ENCODE peak calls at places on chromosome 17, in six cellular contexts. E is cardiac fibroblast, T is cardiac muscle cell, L is bronchial epithelial cell, V is heart left ventricle, B is mesothelial cell of epicardium. I is an unnamed sample.

GRCh38 chr17:43211123-43211479 is 574 bp upstream of the TMEM106A start:
- DNase-seq in E (no peak), T (no peak), L (no peak), V (no peak), B (no peak), I (no peak)

GRCh38 chr17:74736423-74737298 is at the start of gene RAB37:
- DNase-seq in E (peak), T (peak), L (no peak), V (no peak), B (no peak), I (no peak)

GRCh38 chr17:27577124-27577761 is 53.7 kb upstream of the LGALS9 start:
- DNase-seq in E (peak), T (peak), L (peak), V (no peak), B (no peak), I (peak)

GRCh38 chr17:27456681-27457404 is 595 bp downstream of the KSR1 start:
- DNase-seq in E (peak), T (no peak), L (no peak), V (peak), B (no peak), I (no peak)

GRCh38 chr17:60910415-60910814 is 232.8 kb downstream of the BCAS3 start:
- DNase-seq in E (no peak), T (no peak), L (no peak), V (no peak), B (no peak), I (no peak)

GRCh38 chr17:81200695-81201580 is 21.8 kb downstream of the CEP131 start:
- DNase-seq in E (peak), T (peak), L (peak), V (no peak), B (no peak), I (peak)

GRCh38 chr17:79983456-79983855 is 52.2 kb downstream of the TBC1D16 start:
- DNase-seq in E (no peak), T (no peak), L (no peak), V (no peak), B (peak), I (no peak)

GRCh38 chr17:40427002-40427491 is 9.4 kb upstream of the TOP2A start:
- DNase-seq in E (no peak), T (no peak), L (no peak), V (no peak), B (no peak), I (no peak)

GRCh38 chr17:82528484-82529265 is 9.1 kb downstream of the FOXK2 start:
- DNase-seq in E (peak), T (no peak), L (peak), V (peak), B (no peak), I (peak)

GRCh38 chr17:27538156-27538955 is 82.1 kb downstream of the KSR1 start:
- DNase-seq in E (no peak), T (no peak), L (no peak), V (no peak), B (no peak), I (no peak)

GRCh38 chr17:9044796-9045470 is 23.6 kb downstream of the NTN1 start:
- DNase-seq in E (no peak), T (no peak), L (no peak), V (no peak), B (no peak), I (no peak)

GRCh38 chr17:68255731-68256538 is 8.1 kb downstream of the AMZ2 start:
- DNase-seq in E (no peak), T (no peak), L (no peak), V (no peak), B (no peak), I (no peak)

GRCh38 chr17:6163632-6164319 is 93.6 kb downstream of the WSCD1 start:
- DNase-seq in E (no peak), T (peak), L (peak), V (no peak), B (no peak), I (no peak)

GRCh38 chr17:67290994-67291362 is 46.0 kb upstream of the HELZ start:
- DNase-seq in E (peak), T (no peak), L (no peak), V (no peak), B (no peak), I (no peak)

GRCh38 chr17:81412490-81413093 is 17.3 kb downstream of the BAHCC1 start:
- DNase-seq in E (peak), T (no peak), L (peak), V (peak), B (no peak), I (no peak)

GRCh38 chr17:81980752-81981239 is 3.4 kb downstream of the ASPSCR1 start:
- DNase-seq in E (no peak), T (no peak), L (peak), V (no peak), B (no peak), I (no peak)

GRCh38 chr17:37219876-37220608 is 155.7 kb upstream of the C17orf78 start:
- DNase-seq in E (no peak), T (no peak), L (no peak), V (no peak), B (no peak), I (no peak)

GRCh38 chr17:39737761-39738567 is at the start of gene GRB7:
- DNase-seq in E (no peak), T (peak), L (peak), V (no peak), B (peak), I (no peak)

GRCh38 chr17:59764292-59764741 is 56.9 kb downstream of the VMP1 start:
- DNase-seq in E (no peak), T (no peak), L (no peak), V (no peak), B (no peak), I (no peak)

GRCh38 chr17:68497885-68498319 is 14.3 kb upstream of the PRKAR1A start:
- DNase-seq in E (no peak), T (no peak), L (no peak), V (no peak), B (no peak), I (no peak)

GRCh38 chr17:32971171-32971570 is 20.5 kb upstream of the SPACA3 start:
- DNase-seq in E (peak), T (no peak), L (peak), V (no peak), B (no peak), I (peak)

GRCh38 chr17:28227278-28228108 is 91.5 kb upstream of the TMEM97 start:
- DNase-seq in E (peak), T (peak), L (peak), V (peak), B (peak), I (peak)

GRCh38 chr17:28497931-28498330 is 8.2 kb upstream of the FOXN1 start:
- DNase-seq in E (no peak), T (no peak), L (peak), V (no peak), B (no peak), I (no peak)

GRCh38 chr17:67746704-67747571 is 29.2 kb downstream of the NOL11 start:
- DNase-seq in E (no peak), T (no peak), L (no peak), V (no peak), B (no peak), I (no peak)

GRCh38 chr17:20955437-20956323 is 87.1 kb downstream of the USP22 start:
- DNase-seq in E (peak), T (no peak), L (peak), V (no peak), B (no peak), I (no peak)

GRCh38 chr17:8029121-8029520 is 9.7 kb upstream of the ALOX15B start:
- DNase-seq in E (peak), T (no peak), L (peak), V (no peak), B (no peak), I (peak)

GRCh38 chr17:8031261-8031661 is 7.6 kb upstream of the ALOX15B start:
- DNase-seq in E (peak), T (no peak), L (no peak), V (no peak), B (no peak), I (no peak)

GRCh38 chr17:8031950-8032349 is 6.9 kb upstream of the ALOX15B start:
- DNase-seq in E (no peak), T (no peak), L (no peak), V (no peak), B (no peak), I (no peak)
- TF ChIP-seq CTCF in E (no peak), T (no peak), L (no peak), V (no peak), B (no peak), I (no peak)

GRCh38 chr17:29585080-29585751 is 4.2 kb downstream of the GIT1 start:
- DNase-seq in E (peak), T (no peak), L (no peak), V (peak), B (no peak), I (no peak)
- TF ChIP-seq CTCF in E (peak), T (peak), L (peak), V (no peak), B (no peak), I (peak)

GRCh38 chr17:77503293-77503655 is 362.5 kb downstream of the SEC14L1 start:
- DNase-seq in E (no peak), T (no peak), L (no peak), V (peak), B (no peak), I (no peak)
- TF ChIP-seq CTCF in E (no peak), T (no peak), L (no peak), V (no peak), B (no peak), I (no peak)

DNA sequence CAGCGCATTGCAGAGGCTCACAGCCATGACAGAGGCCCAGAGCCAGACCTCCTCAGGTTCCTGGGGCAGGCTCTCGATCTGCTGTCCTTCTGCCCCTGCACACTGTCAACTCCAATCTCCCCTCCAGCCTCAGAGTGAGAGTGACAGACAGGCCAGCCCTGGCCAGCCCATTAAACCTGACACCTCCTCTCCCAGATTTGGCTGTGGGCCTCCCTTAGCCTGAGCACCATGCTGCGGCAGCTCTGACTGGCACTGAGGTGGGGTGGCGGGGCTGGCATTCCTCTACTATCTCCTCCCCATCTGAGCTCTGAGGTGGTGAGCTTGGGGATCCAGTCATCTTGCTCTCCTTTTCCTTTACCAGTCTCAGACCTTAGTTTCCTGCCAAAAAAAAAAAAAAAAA is 15.5 kb upstream of the C1QL1 start:
- DNase-seq in E (no peak), T (peak), L (no peak), V (peak), B (no peak), I (no peak)
- TF ChIP-seq CTCF in E (no peak), T (no peak), L (no peak), V (no peak), B (no peak), I (no peak)

GRCh38 chr17:4500188-4500565 is 1.5 kb downstream of the SPNS2 start:
- DNase-seq in E (no peak), T (no peak), L (no peak), V (no peak), B (no peak), I (no peak)
- TF ChIP-seq CTCF in E (no peak), T (no peak), L (no peak), V (no peak), B (no peak), I (no peak)